ENCODE peak calls at places on chromosomes 6 and 20, in six cellular contexts. A, N, Z, B, C and I are unnamed samples.

GRCh38 chr20:10708342-10709185 is 34.8 kb upstream of the JAG1 start:
- DNase-seq in A (no peak), N (no peak), Z (peak), B (peak), C (no peak), I (peak)

GRCh38 chr20:48732081-48732829 is 95.5 kb downstream of the PREX1 start:
- DNase-seq in A (no peak), N (no peak), Z (no peak), B (no peak), C (no peak), I (no peak)

GRCh38 chr6:145648149-145648548 is 87.2 kb downstream of the EPM2A start:
- DNase-seq in A (no peak), N (no peak), Z (no peak), B (no peak), C (no peak), I (no peak)

GRCh38 chr6:1286972-1287600 is 24.8 kb upstream of the FOXQ1 start:
- DNase-seq in A (no peak), N (no peak), Z (peak), B (peak), C (peak), I (peak)

GRCh38 chr20:33859157-33859695 is 48.1 kb downstream of the CHMP4B start:
- DNase-seq in A (no peak), N (no peak), Z (no peak), B (no peak), C (no peak), I (peak)

GRCh38 chr6:128848169-128848935 is 34.6 kb upstream of the LAMA2 start:
- DNase-seq in A (peak), N (peak), Z (no peak), B (no peak), C (no peak), I (peak)

GRCh38 chr20:35264755-35265154 is 13.2 kb downstream of the MMP24OS start:
- DNase-seq in A (peak), N (no peak), Z (no peak), B (no peak), C (no peak), I (peak)

GRCh38 chr6:107491059-107491609 is 1.2 kb downstream of the SOBP start:
- DNase-seq in A (no peak), N (peak), Z (no peak), B (no peak), C (peak), I (peak)

GRCh38 chr20:41983159-41983558 is 365.0 kb upstream of the CHD6 start:
- DNase-seq in A (no peak), N (no peak), Z (no peak), B (no peak), C (no peak), I (no peak)

GRCh38 chr20:38321959-38322598 is 18.1 kb downstream of the BPI start:
- DNase-seq in A (peak), N (peak), Z (peak), B (peak), C (no peak), I (peak)

GRCh38 chr6:3757241-3757641 is 5.7 kb upstream of the PXDC1 start:
- DNase-seq in A (no peak), N (no peak), Z (no peak), B (peak), C (no peak), I (no peak)

GRCh38 chr20:33578510-33578909 is 83.6 kb upstream of the C20orf144 start:
- DNase-seq in A (no peak), N (peak), Z (peak), B (peak), C (no peak), I (no peak)

GRCh38 chr20:50303573-50304500 is 113.2 kb downstream of the CEBPB start:
- DNase-seq in A (no peak), N (peak), Z (no peak), B (peak), C (peak), I (peak)

GRCh38 chr20:1033751-1034419 is 31.8 kb upstream of the RSPO4 start:
- DNase-seq in A (no peak), N (no peak), Z (no peak), B (no peak), C (no peak), I (no peak)

GRCh38 chr6:168305091-168305749 is 14.4 kb downstream of the DACT2 start:
- DNase-seq in A (no peak), N (no peak), Z (no peak), B (no peak), C (no peak), I (no peak)

GRCh38 chr6:14435291-14435690 is 317.7 kb downstream of the CD83 start:
- DNase-seq in A (no peak), N (no peak), Z (no peak), B (no peak), C (no peak), I (no peak)

GRCh38 chr6:22333802-22334201 is 37.0 kb upstream of the PRL start:
- DNase-seq in A (no peak), N (no peak), Z (no peak), B (peak), C (no peak), I (no peak)

GRCh38 chr6:110054664-110055386 is 76.7 kb downstream of the GPR6 start:
- DNase-seq in A (no peak), N (no peak), Z (no peak), B (no peak), C (no peak), I (no peak)

GRCh38 chr20:5364997-5365597 is 48.3 kb upstream of the PROKR2 start:
- DNase-seq in A (no peak), N (no peak), Z (no peak), B (no peak), C (no peak), I (peak)

DNA sequence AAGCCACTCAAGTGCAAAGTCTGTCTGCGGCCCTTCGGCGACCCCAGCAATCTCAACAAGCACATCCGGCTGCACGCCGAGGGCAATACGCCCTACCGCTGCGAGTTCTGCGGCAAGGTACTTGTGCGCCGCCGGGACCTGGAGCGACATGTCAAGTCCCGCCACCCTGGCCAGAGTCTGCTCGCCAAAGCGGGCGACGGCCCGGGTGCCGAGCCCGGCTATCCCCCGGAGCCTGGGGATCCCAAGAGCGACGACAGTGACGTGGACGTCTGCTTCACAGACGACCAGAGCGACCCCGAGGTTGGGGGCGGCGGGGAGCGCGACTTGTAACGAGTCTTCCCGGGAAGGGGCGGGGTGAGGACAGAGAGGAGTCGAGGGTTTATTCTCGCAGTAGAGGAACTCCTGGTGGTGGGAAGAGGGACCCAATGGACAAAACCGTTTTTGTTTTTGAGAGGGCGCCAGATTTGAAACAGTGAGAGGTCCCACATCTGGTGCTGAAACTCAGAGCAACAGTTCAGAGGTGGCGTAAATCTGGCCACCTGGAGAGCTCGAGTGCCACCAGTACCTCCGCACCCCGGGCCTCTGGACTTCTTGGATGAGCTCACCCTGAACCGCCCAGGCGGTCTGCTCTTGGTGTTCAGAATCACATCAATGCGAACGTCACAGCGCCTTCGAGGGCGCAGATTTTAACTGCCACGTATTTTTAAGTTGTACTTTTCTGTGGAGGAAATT is 8.0 kb downstream of the PRDM13 start:
- DNase-seq in A (peak), N (no peak), Z (no peak), B (no peak), C (no peak), I (no peak)
- TF ChIP-seq CTCF in A (peak), N (no peak), Z (no peak), B (no peak), C (no peak), I (no peak)

DNA sequence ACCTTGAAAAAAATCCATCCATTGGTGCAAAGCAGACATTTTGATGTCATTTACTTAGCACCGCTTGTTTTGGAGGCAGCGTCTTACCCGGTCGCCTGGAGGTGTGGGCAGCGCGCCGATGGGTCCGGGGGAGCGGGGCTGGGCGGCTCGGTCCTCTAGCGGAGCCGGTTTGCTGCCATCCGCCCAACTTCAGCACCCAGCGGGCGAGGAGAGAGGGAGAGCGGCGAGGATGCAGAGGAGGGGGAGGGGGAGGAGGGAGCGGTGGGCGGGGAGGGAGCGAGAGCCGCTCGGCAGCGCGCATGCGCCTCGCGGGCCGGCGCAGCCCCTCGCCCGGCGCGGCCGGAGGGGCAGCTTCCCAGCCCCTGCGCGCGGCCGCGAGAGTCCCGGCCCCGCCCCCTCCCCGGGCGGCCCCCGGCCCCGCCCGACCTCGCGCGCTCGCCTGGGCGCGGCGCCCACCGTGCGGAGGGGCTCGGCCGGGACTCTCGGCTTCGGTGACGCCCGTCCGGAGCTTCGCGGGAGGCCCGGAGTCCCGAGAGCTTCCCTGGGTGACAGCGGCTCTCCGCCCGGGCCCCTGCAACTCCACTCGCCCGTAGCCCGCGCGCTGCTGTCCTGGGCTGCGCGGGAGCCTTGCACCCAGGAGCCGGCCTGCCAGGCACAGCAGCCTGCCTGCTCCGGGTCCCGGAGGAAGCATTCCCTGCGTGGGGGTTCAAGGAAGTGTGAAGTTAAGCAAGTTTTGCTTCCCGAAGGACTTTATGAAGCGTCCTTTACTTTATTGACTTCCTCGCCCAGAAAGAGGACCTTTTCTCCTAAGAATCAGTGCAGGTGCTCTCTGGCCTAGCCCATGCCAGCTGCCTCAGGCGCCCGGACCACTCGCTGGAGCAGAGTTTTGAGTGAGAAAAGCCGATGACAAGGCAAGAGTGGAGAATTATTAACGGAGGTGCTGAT is at the start of gene RGS17:
- DNase-seq in A (peak), N (peak), Z (peak), B (peak), C (peak), I (peak)
- H3K4me3 ChIP-seq in A (peak), N (peak), Z (peak), B (peak), C (peak), I (peak)

DNA sequence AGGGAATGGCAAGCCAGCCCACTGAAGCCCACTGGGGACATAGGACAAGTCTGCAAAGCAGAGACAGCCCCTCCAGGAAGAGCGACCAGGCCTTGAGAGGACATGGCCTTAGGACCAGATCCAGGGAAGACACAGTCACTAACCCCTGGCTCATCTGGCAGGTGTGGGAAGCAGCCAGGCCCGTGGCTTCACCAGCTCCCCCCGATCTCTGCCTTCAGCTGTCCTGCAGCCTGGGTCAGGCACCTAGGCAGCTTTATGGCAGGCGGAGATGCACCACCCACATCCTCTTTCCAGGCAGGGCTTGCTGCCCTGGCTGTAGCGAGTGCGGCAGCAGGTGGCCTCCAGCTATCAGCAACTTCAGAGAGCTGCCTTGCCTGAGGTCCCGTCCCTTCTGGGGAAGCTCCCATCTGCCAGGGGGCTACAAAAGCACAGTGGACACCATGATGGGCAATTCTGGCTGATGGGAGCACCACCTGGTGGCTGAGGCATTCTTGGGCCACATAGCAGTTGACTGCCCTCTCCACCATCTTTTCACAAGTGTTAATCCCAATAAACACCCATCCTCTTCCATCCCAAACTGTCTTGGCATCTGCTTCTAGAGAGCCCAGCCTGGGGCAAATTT is 85.8 kb downstream of the DZANK1 start:
- DNase-seq in A (peak), N (no peak), Z (no peak), B (no peak), C (no peak), I (no peak)
- TF ChIP-seq CTCF in A (peak), N (no peak), Z (no peak), B (no peak), C (no peak), I (peak)

GRCh38 chr6:12293234-12293930 is 3.2 kb downstream of the EDN1 start:
- DNase-seq in A (no peak), N (no peak), Z (no peak), B (peak), C (no peak), I (no peak)

GRCh38 chr6:12289655-12290489 is at the start of gene EDN1:
- DNase-seq in A (peak), N (peak), Z (no peak), B (peak), C (peak), I (peak)

GRCh38 chr6:12290490-12290820 is 294 bp downstream of the EDN1 start:
- DNase-seq in A (no peak), N (no peak), Z (no peak), B (no peak), C (no peak), I (no peak)

GRCh38 chr6:12291785-12292604 is 1.8 kb downstream of the EDN1 start:
- DNase-seq in A (peak), N (no peak), Z (no peak), B (peak), C (peak), I (peak)

GRCh38 chr6:12291083-12291784 is 1.1 kb downstream of the EDN1 start:
- DNase-seq in A (no peak), N (no peak), Z (no peak), B (no peak), C (no peak), I (no peak)
- H3K4me3 ChIP-seq in A (no peak), N (peak), Z (peak), B (peak), C (peak), I (peak)

GRCh38 chr6:6583836-6584235 is 4.7 kb upstream of the LY86 start:
- DNase-seq in A (no peak), N (no peak), Z (no peak), B (no peak), C (no peak), I (no peak)

GRCh38 chr6:6586167-6586566 is 2.4 kb upstream of the LY86 start:
- DNase-seq in A (no peak), N (no peak), Z (no peak), B (no peak), C (no peak), I (no peak)

GRCh38 chr6:6582111-6582510 is 6.4 kb upstream of the LY86 start:
- DNase-seq in A (no peak), N (no peak), Z (no peak), B (no peak), C (no peak), I (no peak)

GRCh38 chr6:6585003-6585311 is 3.6 kb upstream of the LY86 start:
- DNase-seq in A (no peak), N (no peak), Z (no peak), B (no peak), C (no peak), I (no peak)

GRCh38 chr6:6584310-6585002 is 4.1 kb upstream of the LY86 start:
- DNase-seq in A (no peak), N (no peak), Z (no peak), B (no peak), C (no peak), I (no peak)
- TF ChIP-seq CTCF in A (peak), N (no peak), Z (no peak), B (no peak), C (no peak), I (no peak)

GRCh38 chr6:28090902-28091586 is 10.7 kb downstream of the ZNF165 start:
- DNase-seq in A (peak), N (peak), Z (no peak), B (no peak), C (no peak), I (no peak)
- H3K4me3 ChIP-seq in A (peak), N (peak), Z (peak), B (peak), C (peak), I (peak)

DNA sequence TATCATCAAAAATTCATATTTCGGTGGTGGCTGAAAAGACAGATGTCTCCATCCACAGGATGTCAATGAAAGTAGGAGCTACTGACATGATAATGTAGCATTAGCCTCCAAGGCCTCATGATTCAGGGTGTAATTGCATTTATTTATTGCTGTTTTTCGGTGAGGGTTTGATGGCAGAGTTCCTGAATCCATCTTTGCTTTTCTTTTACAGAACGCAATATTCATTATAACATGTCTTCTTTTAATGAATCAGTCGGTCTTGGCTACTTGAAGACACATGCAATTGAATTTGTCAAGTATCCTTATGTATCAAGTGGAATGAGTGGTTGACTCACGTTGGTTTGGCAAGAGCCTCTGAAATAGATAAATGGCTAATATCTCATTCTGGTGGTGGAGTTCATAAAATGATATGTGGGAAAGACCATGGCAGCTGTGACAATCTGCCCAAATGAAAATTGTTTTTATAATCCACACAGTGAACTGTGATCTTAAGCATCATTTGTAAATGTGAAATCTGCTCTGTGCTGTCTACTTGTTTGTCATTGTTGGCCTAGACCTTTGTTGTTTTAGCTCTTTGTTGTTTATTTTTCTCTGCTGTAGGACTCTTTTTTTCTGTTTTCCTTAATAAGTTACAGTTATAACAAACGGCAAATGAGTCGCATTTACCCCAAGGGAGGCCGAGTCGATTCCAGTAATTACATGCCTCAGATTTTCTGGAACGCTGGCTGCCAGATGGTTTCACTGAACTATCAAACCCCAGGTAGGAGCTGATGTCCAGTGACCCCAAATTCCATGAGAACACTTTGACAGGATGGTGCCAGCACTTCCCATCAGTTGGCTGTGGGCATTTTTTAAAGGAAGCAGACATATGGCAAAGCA is 105.7 kb upstream of the LAMP5 start:
- DNase-seq in A (no peak), N (no peak), Z (peak), B (peak), C (no peak), I (peak)
- TF ChIP-seq CTCF in A (no peak), N (no peak), Z (no peak), B (no peak), C (no peak), I (no peak)

DNA sequence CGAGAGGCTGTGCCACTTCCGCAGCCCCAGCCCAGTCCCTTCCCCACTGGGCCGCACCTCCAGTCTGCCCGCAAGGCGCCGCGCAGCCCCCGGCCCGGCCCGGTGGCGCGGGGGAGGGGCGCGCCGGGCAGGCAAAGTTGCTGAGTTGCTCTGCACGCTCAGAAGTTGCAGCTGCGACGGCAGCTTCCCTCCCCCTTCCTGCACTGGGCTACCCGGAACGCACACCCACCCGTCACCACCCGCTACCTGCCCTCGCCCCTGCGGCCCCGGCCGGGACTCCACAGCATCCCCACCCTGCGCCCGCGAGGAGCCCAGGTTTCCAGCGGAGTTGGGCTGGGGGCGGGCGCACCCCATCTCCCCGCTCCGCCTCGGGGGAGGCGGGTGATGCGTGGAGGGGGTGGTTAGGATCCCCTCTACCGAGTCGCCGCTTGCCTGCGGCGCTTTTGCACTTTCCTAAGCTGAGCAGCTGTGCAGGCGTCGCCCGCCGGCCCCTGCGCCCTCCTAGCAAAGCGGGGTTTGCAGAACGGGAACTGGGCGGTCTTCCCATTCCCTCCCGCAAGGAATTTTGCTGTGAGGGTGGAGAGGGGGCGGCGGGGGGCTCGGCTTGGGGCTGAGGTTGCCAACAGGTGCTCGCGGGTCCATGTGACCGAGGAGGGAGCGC is 55.9 kb upstream of the RREB1 start:
- DNase-seq in A (peak), N (peak), Z (no peak), B (no peak), C (peak), I (peak)
- H3K4me3 ChIP-seq in A (peak), N (peak), Z (peak), B (peak), C (peak), I (peak)